ENCODE peak calls at places on chromosomes 3 and 15, in ten cellular contexts. J is testis; F is transverse colon; P is left lung; B is nephron progenitor cell; Z is NCI-H2107; A is NCI-H1105; T is omental fat pad; S is GM10248; D is CD4-positive, alpha-beta T cell. K is an unnamed sample.

GRCh38 chr3:38392604-38393163 is 46.1 kb downstream of the XYLB start:
- DNase-seq in T (no peak), B (no peak), S (no peak), J (no peak), F (no peak), Z (no peak), D (no peak), A (no peak), P (no peak), K (no peak)

GRCh38 chr3:171977860-171978259 is 61.5 kb upstream of the FNDC3B start:
- DNase-seq in B (no peak), F (no peak), J (no peak), P (no peak), A (no peak), T (no peak), S (no peak), Z (no peak), D (no peak), K (no peak)

GRCh38 chr3:27888562-27888961 is 166.4 kb upstream of the EOMES start:
- DNase-seq in S (no peak), P (no peak), B (no peak), A (no peak), T (no peak), D (no peak), Z (no peak), J (no peak), F (no peak), K (no peak)

GRCh38 chr3:188693435-188693834 is 478.3 kb upstream of the TPRG1 start:
- DNase-seq in P (no peak), D (no peak), Z (no peak), F (no peak), T (no peak), S (no peak), A (no peak), B (no peak), J (no peak), K (no peak)

GRCh38 chr15:67807141-67807540 is 18.2 kb upstream of the SKOR1 start:
- DNase-seq in A (no peak), P (peak), S (no peak), Z (no peak), D (no peak), J (no peak), F (no peak), T (no peak), B (no peak), K (no peak)

GRCh38 chr3:99901200-99901926 is 83.7 kb downstream of the CMSS1 start:
- DNase-seq in T (no peak), S (no peak), P (no peak), J (peak), A (peak), D (no peak), B (no peak), Z (no peak), F (no peak), K (no peak)

GRCh38 chr3:191361456-191361855 is 31.1 kb upstream of the UTS2B start:
- DNase-seq in P (no peak), J (no peak), B (no peak), F (no peak), S (no peak), Z (no peak), A (no peak), T (no peak), D (no peak), K (no peak)

GRCh38 chr3:96814581-96815567 is at the start of gene EPHA6:
- DNase-seq in J (no peak), Z (no peak), A (no peak), D (no peak), B (peak), T (no peak), P (peak), S (no peak), F (no peak), K (no peak)

K was measured in NCI-H510A.